ENCODE peak calls at places on chromosomes 11 and 22, in eight cellular contexts. F is HCT116, X is neural progenitor cell, C is hepatocyte, J is GM23248, D is OCI-LY7, G is GM23338, Q is SK-N-SH. Z is an unnamed sample.

GRCh38 chr22:42805016-42805997 is 51.8 kb downstream of the ARFGAP3 start:
- DNase-seq in F (no peak), X (peak; percentile 34), C (no peak), J (no peak), D (no peak), G (peak; percentile 34), Q (peak; percentile 33), Z (no peak)

GRCh38 chr11:10669258-10670033 is 24.1 kb downstream of the IRAG1 start:
- DNase-seq in F (no peak), X (no peak), C (peak; percentile 55), J (peak; percentile 86), D (no peak), G (no peak), Q (peak; percentile 54), Z (peak; percentile 40)

GRCh38 chr11:7548659-7549283 is 35.0 kb downstream of the PPFIBP2 start:
- DNase-seq in F (peak; percentile 16), X (peak; percentile 70), C (peak; percentile 47), J (no peak), D (peak; percentile 53), G (peak; percentile 87), Q (no peak), Z (peak; percentile 52)

GRCh38 chr11:106996691-106997090 is 21.6 kb downstream of the GUCY1A2 start:
- DNase-seq in F (no peak), X (no peak), C (no peak), J (peak; percentile 15), D (no peak), G (no peak), Q (no peak), Z (no peak)

GRCh38 chr22:47064016-47064415 is 301.6 kb downstream of the TBC1D22A start:
- DNase-seq in F (no peak), X (no peak), C (no peak), J (no peak), D (no peak), G (no peak), Q (peak; percentile 14), Z (no peak)

GRCh38 chr22:21587803-21588611 is 20.5 kb downstream of the UBE2L3 start:
- DNase-seq in F (no peak), X (no peak), C (no peak), J (no peak), D (peak; percentile 76), G (no peak), Q (no peak), Z (no peak)

GRCh38 chr11:113090716-113091577 is 129.7 kb downstream of the NCAM1 start:
- DNase-seq in F (no peak), X (no peak), C (no peak), J (no peak), D (no peak), G (no peak), Q (peak; percentile 22), Z (peak; percentile 25)

GRCh38 chr11:124069429-124070401 is 28.6 kb upstream of the OR10G7 start:
- DNase-seq in F (peak; percentile 42), X (peak; percentile 86), C (peak; percentile 80), J (peak; percentile 78), D (peak; percentile 72), G (peak; percentile 86), Q (peak; percentile 50), Z (peak; percentile 63)

GRCh38 chr11:19258651-19259230 is 18.0 kb upstream of the E2F8 start:
- DNase-seq in F (no peak), X (peak; percentile 17), C (no peak), J (no peak), D (no peak), G (no peak), Q (no peak), Z (no peak)

GRCh38 chr22:40525250-40525884 is 111.2 kb downstream of the MRTFA start:
- DNase-seq in F (no peak), X (peak; percentile 41), C (peak; percentile 38), J (peak; percentile 63), D (peak; percentile 72), G (peak; percentile 72), Q (no peak), Z (peak; percentile 48)

GRCh38 chr11:128026596-128026995 is 560.8 kb downstream of the ETS1 start:
- DNase-seq in F (no peak), X (no peak), C (peak; percentile 69), J (peak; percentile 99), D (no peak), G (no peak), Q (no peak), Z (peak; percentile 98)
- TF ChIP-seq EZH2phosphoT487 in F (no peak), X (no peak), C (no peak), J (peak; percentile 68), D (no peak), G (no peak), Q (no peak), Z (no peak)

DNA sequence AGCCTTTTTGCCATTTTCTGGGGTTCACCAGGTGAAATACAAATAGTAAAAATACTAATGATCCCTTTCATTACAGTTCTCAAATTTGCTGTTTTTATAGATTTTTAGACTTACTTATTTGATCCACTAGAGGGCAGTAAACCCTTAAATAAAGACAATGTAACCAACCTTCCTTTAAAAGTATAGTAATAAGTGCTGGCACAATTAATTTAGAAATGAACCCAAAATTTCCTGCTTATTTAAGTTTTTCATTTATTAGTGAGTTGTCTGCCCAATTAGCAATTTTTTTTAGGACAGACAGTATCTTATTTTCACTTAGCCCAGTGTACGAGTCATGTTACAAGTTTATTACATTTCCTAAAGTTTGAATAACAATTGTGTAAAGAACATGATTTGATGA is 4.7 kb downstream of the DDIAS start:
- DNase-seq in F (peak; percentile 15), X (peak; percentile 42), C (peak; percentile 43), J (peak; percentile 80), D (peak; percentile 79), G (peak; percentile 74), Q (no peak), Z (peak; percentile 64)
- H3K4me3 ChIP-seq in F (no peak overlapping the region), X (no peak overlapping the region), C (no peak overlapping the region), J (peak overlapping the region; percentile 58), D (peak overlapping the region; percentile 24), G (no peak overlapping the region), Q (no peak overlapping the region), Z (no peak overlapping the region)

DNA sequence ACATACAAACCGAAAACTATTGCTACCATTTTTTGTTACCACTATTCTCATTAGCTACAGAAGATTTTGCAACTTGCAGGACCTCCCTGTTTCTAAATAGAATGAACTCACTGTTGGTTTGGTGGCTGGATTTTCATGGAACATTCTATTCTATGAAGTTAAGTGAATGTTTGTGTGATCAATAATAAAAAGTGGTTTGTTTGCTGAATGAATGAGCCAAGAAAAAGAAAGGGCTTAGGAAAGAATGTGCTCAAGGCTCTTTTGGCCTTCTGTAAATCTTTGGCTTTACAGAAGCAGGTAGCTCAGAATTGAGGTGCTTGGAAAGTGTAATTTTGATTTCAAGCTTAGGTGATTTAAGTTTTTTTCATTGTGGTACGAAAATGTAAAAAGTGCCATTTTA is 5.9 kb upstream of the SCGB1D2 start:
- DNase-seq in F (no peak), X (no peak), C (no peak), J (no peak), D (no peak), G (no peak), Q (no peak), Z (no peak)
- H3K4me2 ChIP-seq in F (no peak overlapping the region), X (no peak overlapping the region), C (no peak overlapping the region), J (no peak overlapping the region), D (no peak overlapping the region), G (no peak overlapping the region), Q (no peak overlapping the region), Z (no peak overlapping the region)

GRCh38 chr11:23725752-23726151 is 771.1 kb upstream of the LUZP2 start:
- DNase-seq in F (no peak), X (no peak), C (no peak), J (peak; percentile 44), D (no peak), G (no peak), Q (no peak), Z (no peak)

GRCh38 chr11:23730307-23730998 is 766.4 kb upstream of the LUZP2 start:
- DNase-seq in F (no peak), X (no peak), C (no peak), J (no peak), D (no peak), G (peak; percentile 27), Q (peak; percentile 8), Z (no peak)

GRCh38 chr11:23723861-23724260 is 773.0 kb upstream of the LUZP2 start:
- DNase-seq in F (no peak), X (no peak), C (no peak), J (peak; percentile 24), D (no peak), G (no peak), Q (no peak), Z (peak; percentile 56)

GRCh38 chr11:23729088-23729487 is 767.8 kb upstream of the LUZP2 start:
- DNase-seq in F (no peak), X (peak; percentile 51), C (no peak), J (no peak), D (no peak), G (no peak), Q (no peak), Z (no peak)

GRCh38 chr11:23727821-23728220 is 769.0 kb upstream of the LUZP2 start:
- DNase-seq in F (no peak), X (no peak), C (peak; percentile 8), J (peak; percentile 33), D (no peak), G (no peak), Q (no peak), Z (peak; percentile 52)
- TF ChIP-seq EZH2phosphoT487 in F (no peak), X (no peak), C (no peak), J (no peak), D (no peak), G (no peak), Q (no peak), Z (no peak)

DNA sequence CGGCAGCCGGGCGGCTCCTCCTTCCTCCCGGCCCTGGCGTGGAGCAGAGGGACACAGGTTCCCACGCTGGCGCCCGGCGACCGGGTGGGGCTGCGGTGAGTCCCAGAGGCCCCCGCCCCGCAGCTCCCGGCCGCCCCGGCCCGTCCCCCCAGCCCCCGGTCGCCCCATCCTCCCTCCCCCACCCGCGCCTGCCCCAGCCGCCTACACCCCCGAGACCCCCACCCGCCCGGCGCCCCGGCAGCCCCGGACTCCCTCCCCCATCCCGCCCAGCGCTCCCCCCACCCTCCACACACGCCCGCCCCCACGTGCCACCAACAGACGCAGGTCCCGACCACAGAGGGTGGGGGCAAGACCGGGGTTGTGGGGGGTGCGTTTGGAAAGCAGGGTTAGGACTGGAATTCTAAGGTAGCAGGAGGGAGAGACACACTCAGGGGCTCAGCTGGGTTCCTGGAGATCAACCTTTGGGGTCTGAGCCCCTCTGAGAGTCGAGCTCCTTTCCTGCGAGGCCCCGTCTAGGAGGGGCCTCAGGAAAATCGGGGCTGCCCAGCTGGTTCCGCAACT is 299 bp downstream of the PGGHG start:
- DNase-seq in F (no peak), X (no peak), C (no peak), J (no peak), D (no peak), G (no peak), Q (no peak), Z (no peak)
- H3K4me3 ChIP-seq in F (peak overlapping the region; percentile 72), X (peak overlapping the region; percentile 81), C (peak overlapping the region; percentile 99), J (peak overlapping the region; percentile 75), D (no peak overlapping the region), G (peak overlapping the region; percentile 62), Q (peak overlapping the region; percentile 63), Z (no peak overlapping the region)